ENCODE peak calls at places on chromosomes 7 and 10, in eight cellular contexts. S, Q, E, Z, I, N, R and P are unnamed samples. For H4K20me1, the result is how much of the 10 kb centered on the place peaks cover.

GRCh38 chr7:73766556-73767229 is 3.4 kb downstream of the CLDN3 start:
- DNase-seq in S (no peak), Q (no peak), E (peak), Z (no peak), I (no peak), N (no peak), R (no peak), P (no peak)

GRCh38 chr10:49080071-49080470 is 35.3 kb downstream of the VSTM4 start:
- DNase-seq in S (no peak), Q (peak), E (no peak), Z (no peak), I (no peak), N (peak), R (no peak), P (no peak)

GRCh38 chr10:95247200-95247880 is 43.5 kb downstream of the PDLIM1 start:
- DNase-seq in S (no peak), Q (peak), E (no peak), Z (no peak), I (no peak), N (peak), R (no peak), P (no peak)

GRCh38 chr10:99659868-99660366 is 608 bp downstream of the ENTPD7 start:
- DNase-seq in S (peak), Q (peak), E (no peak), Z (peak), I (no peak), N (no peak), R (peak), P (no peak)

GRCh38 chr7:81482600-81483186 is 287.2 kb downstream of the HGF start:
- DNase-seq in S (peak), Q (peak), E (peak), Z (peak), I (peak), N (peak), R (no peak), P (no peak)

GRCh38 chr7:112204776-112205347 is 1.3 kb downstream of the DOCK4 start:
- DNase-seq in S (peak), Q (peak), E (peak), Z (no peak), I (no peak), N (peak), R (no peak), P (no peak)

GRCh38 chr7:73865738-73866445 is 4.9 kb downstream of the TMEM270 start:
- DNase-seq in S (peak), Q (peak), E (peak), Z (peak), I (no peak), N (peak), R (peak), P (no peak)

GRCh38 chr10:20674870-20675385 is 222.2 kb downstream of the NEBL start:
- DNase-seq in S (no peak), Q (no peak), E (peak), Z (no peak), I (no peak), N (no peak), R (no peak), P (no peak)

GRCh38 chr10:47415520-47416304 is 31.6 kb upstream of the ZNF488 start:
- DNase-seq in S (no peak), Q (no peak), E (no peak), Z (no peak), I (no peak), N (no peak), R (peak), P (no peak)

GRCh38 chr7:14902589-14902963 is at the start of gene DGKB:
- DNase-seq in S (no peak), Q (peak), E (peak), Z (peak), I (no peak), N (peak), R (peak), P (no peak)

GRCh38 chr10:100826983-100827818 is 81.8 kb downstream of the PAX2 start:
- DNase-seq in S (no peak), Q (peak), E (peak), Z (peak), I (peak), N (no peak), R (peak), P (no peak)

GRCh38 chr7:154946166-154946565 is 56.8 kb downstream of the PAXIP1 start:
- DNase-seq in S (no peak), Q (no peak), E (no peak), Z (no peak), I (no peak), N (no peak), R (no peak), P (no peak)

GRCh38 chr7:114354306-114354705 is 60.3 kb upstream of the FOXP2 start:
- DNase-seq in S (no peak), Q (no peak), E (no peak), Z (no peak), I (no peak), N (no peak), R (no peak), P (no peak)

GRCh38 chr7:128236924-128237586 is 4.0 kb upstream of the LEP start:
- DNase-seq in S (peak), Q (peak), E (no peak), Z (peak), I (no peak), N (peak), R (peak), P (peak)

GRCh38 chr10:25493122-25493893 is 318.5 kb downstream of the GPR158 start:
- DNase-seq in S (no peak), Q (peak), E (peak), Z (peak), I (peak), N (peak), R (no peak), P (peak)

GRCh38 chr7:156764016-156764669 is 123.6 kb downstream of the RNF32 start:
- DNase-seq in S (no peak), Q (peak), E (peak), Z (peak), I (peak), N (peak), R (peak), P (no peak)

GRCh38 chr7:83469076-83469475 is 179.9 kb downstream of the SEMA3E start:
- DNase-seq in S (no peak), Q (peak), E (no peak), Z (no peak), I (no peak), N (peak), R (peak), P (no peak)

GRCh38 chr7:76047305-76047810 is 442 bp downstream of the STYXL1 start:
- DNase-seq in S (peak), Q (peak), E (no peak), Z (no peak), I (no peak), N (peak), R (peak), P (no peak)

GRCh38 chr10:101063548-101064414 is 2.0 kb downstream of the KAZALD1 start:
- DNase-seq in S (peak), Q (no peak), E (peak), Z (peak), I (no peak), N (no peak), R (peak), P (no peak)

GRCh38 chr7:155834486-155835048 is 22.3 kb upstream of the SHH start:
- DNase-seq in S (no peak), Q (no peak), E (no peak), Z (no peak), I (no peak), N (no peak), R (peak), P (no peak)

GRCh38 chr7:73778801-73779389 is 8.8 kb upstream of the CLDN3 start:
- DNase-seq in S (no peak), Q (no peak), E (no peak), Z (no peak), I (no peak), N (no peak), R (no peak), P (no peak)

GRCh38 chr7:112009081-112009480 is 197.1 kb downstream of the DOCK4 start:
- DNase-seq in S (no peak), Q (peak), E (no peak), Z (no peak), I (no peak), N (peak), R (no peak), P (no peak)

GRCh38 chr7:36018816-36019484 is 134.1 kb upstream of the EEPD1 start:
- DNase-seq in S (no peak), Q (no peak), E (no peak), Z (no peak), I (no peak), N (no peak), R (peak), P (no peak)

GRCh38 chr7:102165136-102165535 is 121.5 kb upstream of the SH2B2 start:
- DNase-seq in S (no peak), Q (no peak), E (no peak), Z (no peak), I (no peak), N (peak), R (no peak), P (no peak)

GRCh38 chr10:80057171-80057570 is 21.3 kb upstream of the TMEM254 start:
- DNase-seq in S (no peak), Q (no peak), E (no peak), Z (no peak), I (no peak), N (no peak), R (no peak), P (no peak)

GRCh38 chr7:50725774-50726173 is 56.9 kb downstream of the GRB10 start:
- DNase-seq in S (no peak), Q (no peak), E (no peak), Z (no peak), I (no peak), N (no peak), R (no peak), P (no peak)

GRCh38 chr10:113743594-113743993 is 7.9 kb upstream of the PLEKHS1 start:
- DNase-seq in S (no peak), Q (no peak), E (no peak), Z (no peak), I (no peak), N (no peak), R (no peak), P (no peak)

GRCh38 chr10:113751116-113751728 is at the start of gene PLEKHS1:
- DNase-seq in S (no peak), Q (no peak), E (no peak), Z (no peak), I (no peak), N (no peak), R (no peak), P (no peak)

GRCh38 chr10:113742466-113742865 is 9.0 kb upstream of the PLEKHS1 start:
- DNase-seq in S (no peak), Q (no peak), E (no peak), Z (no peak), I (no peak), N (no peak), R (no peak), P (no peak)

GRCh38 chr10:113745374-113745773 is 6.1 kb upstream of the PLEKHS1 start:
- DNase-seq in S (no peak), Q (no peak), E (no peak), Z (no peak), I (no peak), N (no peak), R (no peak), P (no peak)

DNA sequence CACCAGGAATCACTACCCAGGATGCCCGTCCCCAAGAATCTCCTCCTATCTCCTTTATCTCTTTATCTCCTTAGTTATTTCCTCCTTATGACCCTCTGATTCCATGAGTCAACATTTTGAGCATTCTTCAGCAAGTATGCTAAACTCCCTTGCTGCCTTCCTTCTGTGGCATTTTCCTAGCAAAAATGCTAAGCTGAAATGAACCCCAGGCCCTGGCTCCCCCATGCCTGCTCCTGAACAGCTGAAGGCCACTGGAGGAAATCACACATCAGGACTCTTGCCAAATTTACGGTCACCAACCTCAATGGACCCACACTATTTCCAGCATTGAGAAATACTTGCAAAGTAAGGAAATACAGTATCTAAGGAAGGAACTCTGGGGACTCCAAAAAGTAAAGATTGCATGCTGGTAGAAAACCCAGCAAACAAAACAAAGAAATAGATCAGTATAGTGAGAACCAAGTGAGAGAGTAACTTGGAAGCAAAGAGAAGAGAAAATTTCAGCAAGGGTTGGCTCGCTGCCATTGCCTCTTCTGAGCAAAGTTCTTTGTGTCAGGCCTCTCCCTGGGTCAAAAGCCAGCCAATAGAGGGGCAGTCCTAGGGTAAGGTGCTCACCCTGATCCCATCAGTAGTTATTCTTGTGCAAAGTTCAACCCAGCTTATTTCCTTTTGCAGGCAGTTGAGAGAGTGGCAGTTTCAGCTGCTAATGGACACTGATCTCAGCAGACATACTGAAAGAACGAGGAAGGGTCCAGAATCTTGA is 5.1 kb upstream of the PLEKHS1 start:
- DNase-seq in S (no peak), Q (peak), E (no peak), Z (no peak), I (no peak), N (no peak), R (no peak), P (no peak)
- H3K4me2 ChIP-seq in S (no peak), Q (no peak), E (no peak), Z (no peak), I (no peak), N (no peak), R (no peak), P (no peak)

DNA sequence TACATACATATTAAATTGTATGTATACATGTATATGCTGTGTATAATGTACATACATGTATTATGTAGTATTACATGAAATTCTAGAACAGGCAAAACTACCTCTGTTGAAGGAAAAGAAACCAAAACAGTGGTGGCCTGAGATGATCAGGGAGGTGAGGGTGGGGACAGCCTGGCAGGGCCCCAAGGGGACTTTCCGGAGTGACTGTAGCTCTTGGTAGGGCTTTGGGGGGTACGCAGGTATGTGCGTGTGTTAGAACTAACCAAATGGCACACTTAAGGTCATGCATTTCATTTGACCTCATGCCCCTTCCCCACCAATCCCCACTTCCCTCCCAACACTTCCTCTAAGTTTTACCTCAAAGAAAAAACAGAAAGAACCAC is 31.3 kb downstream of the CTBP2 start:
- DNase-seq in S (no peak), Q (no peak), E (no peak), Z (no peak), I (no peak), N (no peak), R (no peak), P (no peak)
- H4K20me1 ChIP-seq in S (under half), Q (under half), E (half or more), Z (half or more), I (under half), N (under half), R (under half), P (under half)

GRCh38 chr10:63375006-63375405 is 90.8 kb downstream of the JMJD1C start:
- DNase-seq in S (no peak), Q (peak), E (no peak), Z (no peak), I (no peak), N (no peak), R (no peak), P (no peak)

GRCh38 chr10:63375458-63375857 is 90.3 kb downstream of the JMJD1C start:
- DNase-seq in S (no peak), Q (peak), E (no peak), Z (no peak), I (no peak), N (no peak), R (no peak), P (no peak)

GRCh38 chr10:63373176-63373575 is 92.6 kb downstream of the JMJD1C start:
- DNase-seq in S (no peak), Q (no peak), E (no peak), Z (no peak), I (no peak), N (no peak), R (no peak), P (no peak)

GRCh38 chr10:63376560-63377304 is 89.0 kb downstream of the JMJD1C start:
- DNase-seq in S (peak), Q (peak), E (no peak), Z (no peak), I (no peak), N (peak), R (peak), P (no peak)

DNA sequence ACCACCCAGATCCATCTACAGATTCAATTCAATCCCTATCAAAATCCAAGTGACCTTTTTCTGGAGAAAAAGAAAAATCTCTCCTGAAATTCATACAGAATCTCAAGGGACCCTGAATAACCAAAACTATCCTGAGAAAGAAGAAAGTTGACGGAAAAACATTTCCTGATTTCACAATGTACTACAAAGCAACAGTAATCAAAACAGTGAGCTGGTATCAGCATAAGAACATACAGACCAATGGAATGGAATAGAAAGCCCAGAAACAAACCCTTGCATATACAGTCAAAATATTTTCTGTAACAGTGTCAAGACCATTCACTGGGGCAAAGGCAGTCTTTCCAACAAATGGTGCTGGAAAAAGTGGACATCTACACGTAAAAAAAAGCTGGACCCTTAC is 89.9 kb downstream of the JMJD1C start:
- DNase-seq in S (no peak), Q (peak), E (no peak), Z (no peak), I (no peak), N (peak), R (no peak), P (no peak)
- H3K4me2 ChIP-seq in S (no peak), Q (peak), E (no peak), Z (no peak), I (no peak), N (no peak), R (peak), P (no peak)

DNA sequence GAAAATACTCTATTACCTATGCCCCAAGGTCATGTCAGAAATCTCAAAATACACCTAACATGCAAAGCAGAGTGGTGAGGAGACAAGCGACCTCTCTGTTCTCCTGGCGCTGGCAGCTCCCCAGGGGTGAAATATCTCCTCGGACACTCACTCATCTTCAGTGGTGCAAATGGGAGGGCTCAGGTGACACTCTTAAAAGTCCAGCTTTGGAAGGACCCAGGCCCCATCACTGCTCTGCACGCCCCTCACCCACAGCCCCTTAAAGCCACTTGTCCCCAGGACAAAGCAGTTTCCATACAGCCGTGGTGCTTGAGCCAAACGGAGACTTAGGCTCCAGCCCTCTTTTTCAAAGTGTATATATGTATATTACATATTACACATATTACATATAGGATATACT is 12.4 kb downstream of the PRKAG2 start:
- DNase-seq in S (no peak), Q (no peak), E (no peak), Z (no peak), I (no peak), N (no peak), R (no peak), P (no peak)
- H4K20me1 ChIP-seq in S (under half), Q (under half), E (under half), Z (under half), I (under half), N (under half), R (under half), P (under half)

DNA sequence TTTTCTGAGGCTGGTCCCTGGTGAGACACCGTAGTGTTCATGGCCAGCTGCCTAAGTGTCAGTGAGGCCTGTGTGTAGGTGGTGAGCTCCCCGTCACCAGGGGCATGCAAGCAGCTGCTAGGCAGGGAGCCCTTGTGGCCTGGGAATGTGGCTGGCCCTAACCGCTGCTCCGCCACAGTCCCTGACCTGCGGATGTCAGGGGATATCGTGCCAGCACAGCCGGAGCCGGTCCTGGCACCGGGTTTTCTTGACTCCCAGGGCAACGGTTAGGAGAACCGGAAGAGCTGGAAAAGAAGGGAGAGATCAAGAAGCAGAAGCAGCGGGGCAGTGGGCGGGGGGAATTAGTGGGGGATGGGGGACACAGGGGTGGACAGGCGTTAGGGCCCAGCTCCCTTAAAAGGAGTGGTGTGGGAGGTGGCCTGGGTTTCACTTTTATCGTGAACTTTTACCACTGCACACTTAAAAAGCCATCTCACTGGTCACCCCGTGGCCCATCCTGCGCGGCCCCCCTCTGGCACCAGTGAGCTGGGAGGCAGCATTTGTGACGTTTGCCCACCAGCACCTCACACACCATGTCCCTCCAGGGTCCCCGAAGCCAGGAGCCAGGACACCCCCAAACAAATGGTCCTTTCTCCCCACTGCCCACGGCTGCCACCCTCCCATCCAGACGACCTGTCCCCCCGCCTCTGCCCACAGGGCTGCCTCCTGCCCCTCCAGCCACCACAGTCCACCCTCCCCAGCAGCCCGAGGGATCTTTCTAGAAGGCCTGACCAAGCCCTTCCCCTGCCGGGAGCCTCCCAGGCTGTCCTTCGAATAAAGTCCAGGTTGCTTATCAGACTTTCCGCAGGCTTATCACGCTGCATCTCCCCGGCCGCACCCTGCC is 1.7 kb upstream of the MICALL2 start:
- DNase-seq in S (no peak), Q (peak), E (peak), Z (peak), I (no peak), N (peak), R (peak), P (no peak)
- H3K4me2 ChIP-seq in S (no peak), Q (peak), E (no peak), Z (no peak), I (peak), N (peak), R (peak), P (peak)